ENCODE peak calls at places on chromosomes 2 and 18, in four cellular contexts. Y is prostate gland, Z is SK-N-SH, B is HCT116. D is an unnamed sample.

GRCh38 chr2:156476516-156477206 is 40.5 kb downstream of the GPD2 start:
- DNase-seq in Y (no peak), Z (no peak), B (no peak), D (no peak)

GRCh38 chr18:8536922-8537321 is 72.3 kb upstream of the RAB12 start:
- DNase-seq in Y (no peak), Z (no peak), B (no peak), D (no peak)

GRCh38 chr2:170354855-170355649 is 177.1 kb downstream of the MYO3B start:
- DNase-seq in Y (no peak), Z (no peak), B (no peak), D (no peak)

GRCh38 chr2:220263300-220263699 is 635.9 kb downstream of the SLC4A3 start:
- DNase-seq in Y (no peak), Z (no peak), B (no peak), D (no peak)

GRCh38 chr2:170711774-170712652 is 3.1 kb upstream of the SP5 start:
- DNase-seq in Y (no peak), Z (no peak), B (no peak), D (no peak)

GRCh38 chr2:20015482-20016083 is 3.1 kb upstream of the MATN3 start:
- DNase-seq in Y (no peak), Z (peak; percentile 80), B (peak; percentile 26), D (no peak)

GRCh38 chr2:146572598-146572997 is 1272.2 kb upstream of the ACVR2A start:
- DNase-seq in Y (no peak), Z (no peak), B (no peak), D (no peak)

GRCh38 chr2:110784047-110784631 is 51.8 kb downstream of the ACOXL start:
- DNase-seq in Y (no peak), Z (no peak), B (no peak), D (no peak)

GRCh38 chr2:203656522-203657287 is 49.7 kb upstream of the CD28 start:
- DNase-seq in Y (peak; percentile 81), Z (no peak), B (no peak), D (peak; percentile 82)

GRCh38 chr2:174776223-174776622 is 12.0 kb upstream of the CHRNA1 start:
- DNase-seq in Y (no peak), Z (no peak), B (no peak), D (no peak)

GRCh38 chr2:58574873-58575272 is 333.7 kb upstream of the FANCL start:
- DNase-seq in Y (no peak), Z (no peak), B (no peak), D (no peak)

GRCh38 chr2:11764359-11764758 is 17.9 kb downstream of the LPIN1 start:
- DNase-seq in Y (peak; percentile 30), Z (peak; percentile 89), B (no peak), D (peak; percentile 68)

GRCh38 chr2:42801388-42801787 is 9.0 kb upstream of the HAAO start:
- DNase-seq in Y (no peak), Z (no peak), B (no peak), D (no peak)

DNA sequence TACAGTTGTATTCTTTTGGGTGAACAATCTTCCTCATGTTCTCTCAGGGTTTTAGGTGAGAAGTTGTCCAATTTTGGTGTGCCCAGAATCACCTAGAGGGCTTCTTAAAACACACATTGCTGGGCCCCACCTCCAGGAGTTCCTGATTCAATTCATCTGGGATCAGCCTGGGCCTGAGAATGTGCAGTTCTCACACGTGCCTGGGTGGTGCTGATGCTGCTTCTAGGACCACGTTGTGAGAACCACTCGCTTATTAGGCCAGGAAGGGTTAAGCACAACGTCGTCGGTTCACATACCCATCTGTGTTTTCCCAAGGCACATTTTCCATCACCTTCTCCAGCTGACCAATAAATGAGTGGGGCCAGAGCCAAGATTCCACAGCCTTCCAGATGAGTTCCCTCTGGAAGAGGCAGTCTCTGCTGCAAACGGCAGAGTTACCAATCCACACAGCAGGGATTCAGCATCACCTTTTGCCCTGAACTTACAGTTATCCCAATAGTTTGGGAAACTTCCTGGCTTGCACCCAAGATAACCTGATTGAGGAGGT is 277.7 kb upstream of the HNRNPA3 start:
- DNase-seq in Y (no peak), Z (no peak), B (no peak), D (no peak)
- TF ChIP-seq POLR2AphosphoS5 in Y (no peak), Z (no peak), B (no peak), D (no peak)

GRCh38 chr18:35303610-35304009 is 13.6 kb upstream of the ZSCAN30 start:
- DNase-seq in Y (no peak), Z (no peak), B (no peak), D (no peak)
- H3K9me3 ChIP-seq in Y (no peaks in the 10 kb centered on the region), Z (peaks cover 34% of the 10 kb centered on the region), B (peaks cover 19% of the 10 kb centered on the region), D (peaks cover 67% of the 10 kb centered on the region)

GRCh38 chr2:69163109-69163508 is 150.1 kb downstream of the ANTXR1 start:
- DNase-seq in Y (no peak), Z (no peak), B (peak; percentile 47), D (no peak)
- TF ChIP-seq POLR2AphosphoS5 in Y (peak; percentile 52), Z (peak; percentile 74), B (no peak), D (peak; percentile 42)

GRCh38 chr18:77865853-77866252 is 616.2 kb downstream of the GALR1 start:
- DNase-seq in Y (no peak), Z (no peak), B (no peak), D (no peak)
- H3K9me3 ChIP-seq in Y (no peaks in the 10 kb centered on the region), Z (no peaks in the 10 kb centered on the region), B (peaks cover 28% of the 10 kb centered on the region), D (no peaks in the 10 kb centered on the region)

GRCh38 chr18:30970201-30970816 is 72.2 kb downstream of the DSC3 start:
- DNase-seq in Y (peak; percentile 8), Z (no peak), B (peak; percentile 63), D (no peak)
- TF ChIP-seq POLR2AphosphoS5 in Y (no peak), Z (no peak), B (no peak), D (no peak)

DNA sequence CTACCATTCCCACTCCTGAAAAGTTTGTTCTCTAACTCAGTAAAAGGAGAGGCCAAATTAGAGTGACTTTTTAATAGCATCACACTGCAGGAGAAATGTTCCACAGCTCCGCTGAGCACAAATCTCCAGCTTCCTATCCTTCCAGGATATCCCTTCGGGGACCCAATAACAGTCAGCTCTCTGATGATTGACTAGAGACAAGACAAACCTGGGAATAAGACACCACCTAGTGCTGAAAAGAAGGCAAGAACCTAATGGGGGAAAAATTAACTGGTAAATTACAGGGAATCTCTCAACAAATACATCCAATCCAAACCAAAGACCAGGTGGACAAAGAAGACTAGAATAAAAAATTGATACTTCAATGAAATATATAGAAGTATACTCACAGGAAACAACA is 977.1 kb upstream of the SOX11 start:
- DNase-seq in Y (no peak), Z (no peak), B (no peak), D (no peak)
- H3K9me3 ChIP-seq in Y (no peaks in the 10 kb centered on the region), Z (peaks cover 11% of the 10 kb centered on the region), B (peaks cover 44% of the 10 kb centered on the region), D (peaks cover 4% of the 10 kb centered on the region)

GRCh38 chr2:32894119-32894728 is 52.5 kb upstream of the LTBP1 start:
- DNase-seq in Y (no peak), Z (no peak), B (no peak), D (no peak)
- TF ChIP-seq POLR2AphosphoS5 in Y (no peak), Z (no peak), B (no peak), D (no peak)

GRCh38 chr2:126600715-126601114 is 55.2 kb upstream of the GYPC start:
- DNase-seq in Y (no peak), Z (no peak), B (no peak), D (no peak)
- H3K9me3 ChIP-seq in Y (no peaks in the 10 kb centered on the region), Z (no peaks in the 10 kb centered on the region), B (no peaks in the 10 kb centered on the region), D (peaks cover 7% of the 10 kb centered on the region)

D was measured in transverse colon.